ENCODE peak calls at places on chromosomes 4 and X, in nine cellular contexts. H, V, G, U, O, R, E, B and D are unnamed samples.

GRCh38 chr4:120007171-120007894 is 59.3 kb downstream of the MAD2L1 start:
- DNase-seq in H (no peak), V (no peak), G (no peak), U (no peak), O (no peak), R (no peak), E (no peak), B (peak; percentile 48), D (no peak)

GRCh38 chrX:46376246-46376885 is 168.9 kb downstream of the ZNF674 start:
- DNase-seq in H (no peak), V (no peak), G (peak; percentile 20), U (no peak), O (no peak), R (no peak), E (no peak), B (peak; percentile 79), D (peak; percentile 15)

GRCh38 chr4:108590776-108591175 is 29.6 kb upstream of the RPL34 start:
- DNase-seq in H (no peak), V (no peak), G (no peak), U (no peak), O (no peak), R (no peak), E (no peak), B (no peak), D (no peak)

GRCh38 chr4:108931926-108932325 is 169.1 kb upstream of the ETNPPL start:
- DNase-seq in H (no peak), V (no peak), G (no peak), U (no peak), O (no peak), R (no peak), E (no peak), B (no peak), D (no peak)

GRCh38 chr4:158769175-158769831 is 477 bp downstream of the FNIP2 start:
- DNase-seq in H (peak; percentile 72), V (peak; percentile 76), G (no peak), U (peak; percentile 69), O (peak; percentile 64), R (peak; percentile 68), E (no peak), B (peak; percentile 33), D (peak; percentile 55)

GRCh38 chr4:29927895-29928294 is 792.3 kb upstream of the PCDH7 start:
- DNase-seq in H (no peak), V (no peak), G (no peak), U (no peak), O (no peak), R (no peak), E (no peak), B (no peak), D (no peak)

GRCh38 chrX:52979568-52979967 is 21.2 kb upstream of the FAM156A start:
- DNase-seq in H (peak; percentile 65), V (no peak), G (no peak), U (peak; percentile 17), O (no peak), R (no peak), E (no peak), B (no peak), D (no peak)

GRCh38 chr4:110211007-110211769 is 12.8 kb upstream of the ELOVL6 start:
- DNase-seq in H (no peak), V (no peak), G (no peak), U (no peak), O (no peak), R (no peak), E (no peak), B (peak; percentile 51), D (peak; percentile 36)

GRCh38 chrX:148517191-148517590 is 16.8 kb downstream of the AFF2 start:
- DNase-seq in H (no peak), V (no peak), G (no peak), U (no peak), O (no peak), R (no peak), E (no peak), B (no peak), D (no peak)

GRCh38 chr4:98232202-98232601 is 29.0 kb upstream of the RAP1GDS1 start:
- DNase-seq in H (no peak), V (no peak), G (no peak), U (no peak), O (no peak), R (no peak), E (no peak), B (peak; percentile 11), D (no peak)

GRCh38 chrX:73932522-73932921 is 369.5 kb downstream of the CHIC1 start:
- DNase-seq in H (no peak), V (no peak), G (no peak), U (no peak), O (no peak), R (no peak), E (no peak), B (no peak), D (no peak)

GRCh38 chr4:189804884-189805283 is 135.8 kb upstream of the FRG1 start:
- DNase-seq in H (no peak), V (no peak), G (no peak), U (no peak), O (no peak), R (no peak), E (no peak), B (no peak), D (no peak)

GRCh38 chr4:10746371-10747143 is 62.0 kb upstream of the CLNK start:
- DNase-seq in H (no peak), V (no peak), G (no peak), U (no peak), O (no peak), R (no peak), E (no peak), B (no peak), D (no peak)

GRCh38 chrX:72258174-72258573 is 18.9 kb downstream of the RPS4X start:
- DNase-seq in H (no peak), V (no peak), G (no peak), U (no peak), O (no peak), R (no peak), E (no peak), B (peak; percentile 50), D (no peak)

GRCh38 chr4:111064342-111064993 is 441.6 kb upstream of the PITX2 start:
- DNase-seq in H (no peak), V (no peak), G (no peak), U (no peak), O (no peak), R (no peak), E (no peak), B (peak; percentile 41), D (no peak)

GRCh38 chr4:31995943-31996901 is 1276.1 kb downstream of the PCDH7 start:
- DNase-seq in H (no peak), V (no peak), G (no peak), U (no peak), O (no peak), R (no peak), E (no peak), B (no peak), D (no peak)

GRCh38 chr4:69707807-69708206 is 52.6 kb downstream of the SULT1B1 start:
- DNase-seq in H (no peak), V (no peak), G (no peak), U (no peak), O (no peak), R (no peak), E (no peak), B (peak; percentile 67), D (no peak)

DNA sequence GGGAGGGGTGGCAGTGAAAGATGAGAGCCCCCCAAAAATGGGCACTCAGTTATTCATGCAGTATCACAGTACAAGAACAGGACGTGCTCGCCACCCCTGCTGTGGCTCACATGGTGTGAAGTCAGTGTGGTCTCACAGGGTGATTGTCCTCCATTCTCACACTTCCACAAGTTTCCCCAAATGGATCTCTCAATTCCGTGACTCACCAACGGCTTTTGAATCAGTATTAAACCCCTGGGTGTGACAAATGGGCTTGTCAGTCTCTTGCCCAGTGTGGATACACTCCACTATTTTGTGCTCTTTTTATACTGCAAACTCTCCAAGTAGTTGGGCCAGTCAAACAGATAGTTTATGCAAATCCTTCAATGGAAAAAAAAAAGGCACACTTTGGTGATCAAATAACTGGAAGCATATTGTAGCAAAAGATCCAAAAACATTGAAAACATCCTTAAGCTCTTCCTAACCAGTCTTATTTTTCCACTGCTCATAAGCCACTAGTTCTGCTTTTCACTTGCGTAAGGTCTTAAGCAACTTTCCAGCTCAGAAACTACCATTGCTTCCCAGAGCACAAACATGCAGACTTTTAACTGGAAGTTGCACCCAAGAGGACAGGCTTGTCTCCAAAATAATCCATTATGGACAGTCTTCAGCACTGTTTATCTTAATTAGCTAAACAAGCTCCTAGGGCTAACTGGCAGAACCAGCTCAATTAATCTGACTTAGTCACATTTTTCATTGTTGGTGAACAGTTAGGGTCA is 365.7 kb downstream of the PPP3CA start:
- DNase-seq in H (no peak), V (no peak), G (no peak), U (no peak), O (peak; percentile 38), R (no peak), E (no peak), B (no peak), D (no peak)
- H3K36me3 ChIP-seq in H (no peaks in the 10 kb centered on the region), V (no peaks in the 10 kb centered on the region), G (no peaks in the 10 kb centered on the region), U (no peaks in the 10 kb centered on the region), O (no peaks in the 10 kb centered on the region), R (no peaks in the 10 kb centered on the region), E (no peaks in the 10 kb centered on the region), B (no peaks in the 10 kb centered on the region), D (no peaks in the 10 kb centered on the region)

DNA sequence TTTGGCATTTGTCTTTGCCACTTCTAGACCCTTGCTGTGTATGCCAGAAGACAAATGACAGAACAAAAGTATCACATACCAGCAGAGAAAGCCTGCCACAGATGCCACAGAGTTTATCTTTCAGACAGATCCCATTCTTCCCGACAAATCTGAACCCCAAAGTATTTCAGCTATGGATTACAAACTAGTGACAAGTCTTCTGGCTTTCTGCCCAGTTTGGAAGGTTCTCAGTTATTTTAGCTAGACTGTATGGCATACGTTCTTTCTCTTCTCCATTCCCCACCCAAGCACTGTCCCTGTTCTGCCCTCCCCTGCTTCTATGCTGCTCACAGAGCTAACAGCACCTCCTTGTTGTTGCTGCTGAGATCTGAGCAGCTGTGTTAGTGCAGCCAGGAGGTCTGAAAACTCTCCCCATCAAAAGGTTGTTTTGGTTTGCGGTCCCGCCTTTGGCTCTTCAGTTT is 236.7 kb downstream of the FRAS1 start:
- DNase-seq in H (no peak), V (no peak), G (no peak), U (no peak), O (no peak), R (no peak), E (no peak), B (peak; percentile 51), D (no peak)
- TF ChIP-seq CTCF in H (no peak), V (no peak), G (no peak), U (no peak), O (no peak), R (no peak), E (no peak), B (no peak), D (no peak)

GRCh38 chr4:151110236-151110635 is 10.8 kb downstream of the RPS3A start:
- DNase-seq in H (no peak), V (no peak), G (no peak), U (no peak), O (no peak), R (no peak), E (no peak), B (no peak), D (no peak)
- H3K36me3 ChIP-seq in H (peaks cover 10% of the 10 kb centered on the region), V (peaks cover 42% of the 10 kb centered on the region), G (no peaks in the 10 kb centered on the region), U (peaks cover 14% of the 10 kb centered on the region), O (peaks cover 57% of the 10 kb centered on the region), R (peaks cover 43% of the 10 kb centered on the region), E (no peaks in the 10 kb centered on the region), B (peaks cover 13% of the 10 kb centered on the region), D (peaks cover 63% of the 10 kb centered on the region)

GRCh38 chrX:111168314-111168713 is 72.3 kb downstream of the PAK3 start:
- DNase-seq in H (no peak), V (no peak), G (no peak), U (no peak), O (no peak), R (no peak), E (no peak), B (peak; percentile 10), D (peak; percentile 63)
- TF ChIP-seq CTCF in H (no peak), V (peak; percentile 14), G (no peak), U (no peak), O (no peak), R (no peak), E (peak; percentile 10), B (peak; percentile 48), D (peak; percentile 55)